ENCODE peak calls at places on chromosomes 12 and 14, in four cellular contexts. J, D, O and C are unnamed samples.

GRCh38 chr12:46473634-46474201 is 101.1 kb upstream of the SLC38A2 start:
- DNase-seq in O (no peak), J (no peak), D (no peak), C (no peak)

GRCh38 chr14:23294734-23295561 is 7.7 kb downstream of the PPP1R3E start:
- DNase-seq in D (peak), J (peak), O (no peak), C (no peak)

GRCh38 chr12:47449797-47450196 is 256.0 kb downstream of the RPAP3 start:
- DNase-seq in O (no peak), D (no peak), J (no peak), C (no peak)

GRCh38 chr12:26872623-26873022 is 39.6 kb upstream of the ITPR2 start:
- DNase-seq in D (no peak), J (no peak), O (no peak), C (no peak)

GRCh38 chr14:20719777-20720176 is 25.9 kb upstream of the EDDM3A start:
- DNase-seq in O (no peak), J (no peak), D (no peak), C (peak)

GRCh38 chr14:94473666-94474410 is 2.2 kb downstream of the SERPINA9 start:
- DNase-seq in J (no peak), O (no peak), D (no peak), C (peak)

GRCh38 chr14:89367449-89368120 is 49.4 kb downstream of the FOXN3 start:
- DNase-seq in J (no peak), O (no peak), D (no peak), C (no peak)

GRCh38 chr14:65359503-65359902 is 53.0 kb upstream of the FUT8 start:
- DNase-seq in O (no peak), D (no peak), J (no peak), C (no peak)

GRCh38 chr12:26121841-26122680 is 2.8 kb downstream of the BHLHE41 start:
- DNase-seq in D (peak), J (peak), O (no peak), C (no peak)

GRCh38 chr14:69280746-69281291 is 20.9 kb downstream of the GALNT16 start:
- DNase-seq in O (no peak), J (no peak), D (no peak), C (peak)

GRCh38 chr12:59036341-59036740 is 116.0 kb upstream of the LRIG3 start:
- DNase-seq in O (no peak), D (no peak), J (no peak), C (no peak)

GRCh38 chr12:116879509-116880212 is 1.6 kb downstream of the HRK start:
- DNase-seq in O (no peak), D (no peak), J (no peak), C (peak)

GRCh38 chr12:25269701-25270100 is 19.0 kb upstream of the KRAS start:
- DNase-seq in O (no peak), D (no peak), J (no peak), C (no peak)

GRCh38 chr14:71908141-71908540 is 24.1 kb upstream of the RGS6 start:
- DNase-seq in J (no peak), O (no peak), D (no peak), C (no peak)

GRCh38 chr14:75648066-75648838 is 12.4 kb downstream of the ERG28 start:
- DNase-seq in D (no peak), O (no peak), J (no peak), C (no peak)

GRCh38 chr14:54047645-54048308 is 91.2 kb upstream of the BMP4 start:
- DNase-seq in J (no peak), O (no peak), D (no peak), C (no peak)

GRCh38 chr12:43884683-43885410 is 49.0 kb downstream of the TMEM117 start:
- DNase-seq in O (no peak), D (no peak), J (no peak), C (no peak)

GRCh38 chr12:6950944-6951540 is at the start of gene PTPN6:
- DNase-seq in D (peak), J (no peak), O (peak), C (peak)

GRCh38 chr12:108342985-108343384 is 3.9 kb upstream of the CMKLR1 start:
- DNase-seq in D (no peak), J (no peak), O (no peak), C (no peak)

GRCh38 chr12:132069336-132069985 is 74.7 kb downstream of the DDX51 start:
- DNase-seq in D (no peak), J (no peak), O (no peak), C (no peak)

GRCh38 chr12:21710944-21711343 is 53.3 kb upstream of the LDHB start:
- DNase-seq in J (no peak), O (no peak), D (no peak), C (no peak)

GRCh38 chr14:30620178-30620577 is 1.9 kb upstream of the SCFD1 start:
- DNase-seq in J (no peak), D (no peak), O (no peak), C (no peak)

GRCh38 chr14:68970096-68970612 is 8.9 kb downstream of the ACTN1 start:
- DNase-seq in D (peak), O (no peak), J (no peak), C (no peak)

GRCh38 chr12:58174316-58174715 is 232.9 kb downstream of the ATP23 start:
- DNase-seq in D (no peak), J (no peak), O (no peak), C (no peak)

GRCh38 chr14:28467611-28468010 is 299.0 kb upstream of the FOXG1 start:
- DNase-seq in O (no peak), J (no peak), D (no peak), C (no peak)

GRCh38 chr12:88834226-88834625 is 254.0 kb upstream of the KITLG start:
- DNase-seq in O (no peak), D (no peak), J (no peak), C (no peak)